ENCODE peak calls at places on chromosomes 3 and 15, in five cellular contexts. O is cardiac fibroblast, S is NCI-H2029, K is T-cell, I is C1 segment of cervical spinal cord. N is an unnamed sample.

GRCh38 chr15:69631005-69631404 is 178.4 kb downstream of the RPLP1 start:
- DNase-seq in O (no peak), S (no peak), K (no peak), I (no peak), N (no peak)

GRCh38 chr15:94265009-94265408 is 33.6 kb downstream of the MCTP2 start:
- DNase-seq in K (no peak), O (no peak), I (no peak), S (no peak), N (no peak)

GRCh38 chr3:30188713-30189112 is 417.7 kb upstream of the TGFBR2 start:
- DNase-seq in K (no peak), I (no peak), S (peak; percentile 91), O (peak; percentile 50), N (no peak)

GRCh38 chr15:71691700-71692417 is 118.5 kb upstream of the NR2E3 start:
- DNase-seq in S (no peak), K (no peak), O (peak; percentile 66), I (no peak), N (no peak)

GRCh38 chr15:78909791-78910228 is 35.0 kb downstream of the CTSH start:
- DNase-seq in K (no peak), O (peak; percentile 57), S (no peak), I (no peak), N (no peak)

GRCh38 chr15:99566157-99566900 is 545 bp downstream of the MEF2A start:
- DNase-seq in O (no peak), S (no peak), K (peak; percentile 20), I (peak; percentile 75), N (no peak)

GRCh38 chr15:51075364-51075763 is 19.3 kb downstream of the TNFAIP8L3 start:
- DNase-seq in S (no peak), I (peak; percentile 8), O (no peak), K (no peak), N (no peak)

GRCh38 chr3:161035711-161036110 is 69.4 kb downstream of the B3GALNT1 start:
- DNase-seq in O (peak; percentile 93), I (no peak), S (no peak), K (no peak), N (no peak)

GRCh38 chr15:38266247-38266996 is 13.8 kb downstream of the SPRED1 start:
- DNase-seq in I (peak; percentile 6), S (no peak), K (no peak), O (peak; percentile 59), N (no peak)

GRCh38 chr3:120448707-120449650 is 1.8 kb downstream of the FSTL1 start:
- DNase-seq in S (no peak), O (peak; percentile 87), K (no peak), I (no peak), N (no peak)

GRCh38 chr15:31247404-31247803 is 79.2 kb upstream of the KLF13 start:
- DNase-seq in S (no peak), O (no peak), K (no peak), I (no peak), N (no peak)

GRCh38 chr3:143040264-143040879 is 39.0 kb downstream of the U2SURP start:
- DNase-seq in O (peak; percentile 72), I (no peak), S (no peak), K (no peak), N (no peak)

GRCh38 chr3:193605876-193606275 is 12.9 kb downstream of the OPA1 start:
- DNase-seq in K (peak; percentile 31), O (peak; percentile 85), S (peak; percentile 74), I (no peak), N (no peak)

GRCh38 chr15:33215941-33216872 is 21.7 kb upstream of the FMN1 start:
- DNase-seq in S (no peak), K (no peak), O (peak; percentile 53), I (no peak), N (no peak)

GRCh38 chr15:63395730-63396545 is 14.3 kb upstream of the CA12 start:
- DNase-seq in O (no peak), K (no peak), I (no peak), S (no peak), N (no peak)

N was measured in hypothalamus.